ENCODE peak calls at places on chromosome 5, in five cellular contexts. G is psoas muscle; X is H9; T is CD8-positive, alpha-beta T cell; N is AG04450. H is an unnamed sample.

GRCh38 chr5:24472518-24472917 is 172.3 kb downstream of the CDH10 start:
- DNase-seq in G (no peak), X (no peak), T (no peak), N (no peak), H (no peak)

GRCh38 chr5:3356016-3356415 is 239.6 kb upstream of the IRX1 start:
- DNase-seq in G (no peak), X (no peak), T (no peak), N (no peak), H (no peak)

GRCh38 chr5:51271261-51271660 is 112.0 kb upstream of the ISL1 start:
- DNase-seq in G (no peak), X (no peak), T (no peak), N (no peak), H (no peak)

GRCh38 chr5:145689235-145689634 is 145.9 kb downstream of the PRELID2 start:
- DNase-seq in G (no peak), X (no peak), T (no peak), N (no peak), H (no peak)

GRCh38 chr5:97004423-97005060 is 68.7 kb downstream of the LNPEP start:
- DNase-seq in G (no peak), X (no peak), T (no peak), N (no peak), H (no peak)

GRCh38 chr5:111730659-111731382 is 26.2 kb downstream of the NREP start:
- DNase-seq in G (no peak), X (no peak), T (no peak), N (no peak), H (peak)

GRCh38 chr5:16916262-16916878 is 19.7 kb downstream of the MYO10 start:
- DNase-seq in G (no peak), X (no peak), T (no peak), N (peak), H (no peak)

GRCh38 chr5:318341-318897 is 3.1 kb upstream of the AHRR start:
- DNase-seq in G (no peak), X (no peak), T (no peak), N (no peak), H (no peak)

GRCh38 chr5:148791334-148791667 is 35.1 kb upstream of the ADRB2 start:
- DNase-seq in G (no peak), X (no peak), T (no peak), N (no peak), H (no peak)

GRCh38 chr5:91074615-91075014 is 308.5 kb downstream of the ARRDC3 start:
- DNase-seq in G (no peak), X (no peak), T (no peak), N (peak), H (no peak)

GRCh38 chr5:133818031-133818431 is 150.4 kb downstream of the C5orf15 start:
- DNase-seq in G (peak), X (no peak), T (no peak), N (no peak), H (peak)
- H3K27ac ChIP-seq in G (peak), X (no peak), T (no peak), N (no peak), H (no peak)

GRCh38 chr5:141715340-141715905 is 33.4 kb upstream of the ARAP3 start:
- DNase-seq in G (no peak), X (no peak), T (no peak), N (no peak), H (no peak)
- H3K27ac ChIP-seq in G (no peak), X (no peak), T (no peak), N (no peak), H (no peak)

DNA sequence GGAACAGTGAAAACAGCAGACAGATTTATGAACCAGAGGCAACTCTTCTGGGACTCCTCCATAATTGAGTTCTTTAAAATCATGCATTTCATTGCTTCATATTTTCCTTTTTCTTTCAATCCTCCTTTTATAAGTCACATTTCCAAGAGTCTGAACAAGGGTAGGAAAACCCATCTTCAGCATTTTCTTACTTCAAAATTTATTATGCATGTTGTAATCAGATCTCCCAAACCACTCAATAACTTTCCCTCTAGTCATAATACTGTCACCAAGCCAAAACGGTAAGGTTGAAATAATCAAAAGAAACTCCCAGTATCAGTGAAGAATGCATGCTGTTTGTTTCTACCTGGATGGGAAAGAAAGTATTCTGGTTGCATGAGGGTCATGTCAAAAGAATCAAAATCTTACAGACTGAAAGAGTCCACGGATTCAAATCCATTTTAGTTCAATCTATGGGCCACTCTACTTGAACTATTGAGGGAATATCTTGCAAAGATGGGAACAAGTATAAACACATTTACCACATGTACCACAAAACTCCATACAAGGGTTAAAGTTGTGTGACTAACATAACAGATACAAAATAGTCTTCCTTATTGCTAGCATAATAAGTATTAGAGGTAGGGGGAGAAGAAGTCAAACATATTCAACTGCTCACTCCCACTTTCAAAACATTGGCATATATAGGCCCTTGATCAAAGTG is 797.3 kb downstream of the MAT2B start:
- DNase-seq in G (no peak), X (no peak), T (no peak), N (no peak), H (no peak)
- H3K27ac ChIP-seq in G (no peak), X (no peak), T (no peak), N (no peak), H (no peak)

GRCh38 chr5:168304349-168304748 is 12.9 kb downstream of the WWC1 start:
- DNase-seq in G (no peak), X (no peak), T (no peak), N (no peak), H (no peak)

GRCh38 chr5:168301593-168302388 is 10.3 kb downstream of the WWC1 start:
- DNase-seq in G (no peak), X (no peak), T (no peak), N (no peak), H (peak)

GRCh38 chr5:168302785-168303184 is 11.3 kb downstream of the WWC1 start:
- DNase-seq in G (no peak), X (no peak), T (no peak), N (no peak), H (no peak)

GRCh38 chr5:168305281-168305680 is 13.8 kb downstream of the WWC1 start:
- DNase-seq in G (no peak), X (no peak), T (no peak), N (no peak), H (no peak)

GRCh38 chr5:168303398-168304020 is 12.1 kb downstream of the WWC1 start:
- DNase-seq in G (no peak), X (no peak), T (no peak), N (no peak), H (no peak)
- H3K27ac ChIP-seq in G (no peak), X (no peak), T (no peak), N (no peak), H (peak)

DNA sequence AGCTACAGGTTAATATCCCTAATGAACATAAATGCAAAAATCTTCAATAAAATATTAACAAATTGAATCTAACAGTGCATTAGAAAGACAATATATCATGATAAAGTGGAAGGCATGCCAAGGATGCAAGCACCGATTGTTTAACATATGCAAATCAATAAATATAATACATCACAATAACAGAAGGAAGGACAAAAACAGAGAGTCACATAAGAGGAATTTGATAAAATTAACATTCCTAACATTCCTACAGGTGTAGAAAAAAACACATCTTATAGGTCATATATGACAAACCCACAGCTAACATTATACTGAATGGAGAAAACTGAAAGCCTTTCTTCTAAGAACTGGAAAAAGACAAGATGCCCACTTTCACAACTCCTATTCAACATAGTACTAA is 297.0 kb downstream of the CDH18 start:
- DNase-seq in G (no peak), X (no peak), T (no peak), N (no peak), H (no peak)
- H3K27ac ChIP-seq in G (no peak), X (peak), T (no peak), N (no peak), H (no peak)

DNA sequence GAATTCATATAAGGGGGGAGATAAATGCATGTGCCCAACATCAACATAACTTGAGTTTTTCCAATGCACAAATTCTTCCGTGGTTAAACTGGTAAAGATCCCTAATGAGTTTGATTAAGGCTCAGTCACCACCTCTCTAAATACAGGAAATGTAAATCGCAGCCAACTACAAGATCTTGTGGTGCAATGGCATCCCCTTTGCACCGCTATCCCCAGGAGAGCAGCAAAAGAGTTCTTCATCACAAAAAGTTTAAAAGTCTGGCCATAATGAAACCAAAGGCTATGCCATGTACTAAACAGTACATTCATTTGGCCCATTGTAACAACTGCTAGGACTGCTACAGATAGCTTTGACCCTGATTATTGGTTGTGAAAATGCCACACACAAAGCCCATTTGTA is 44.6 kb downstream of the ZNF608 start:
- DNase-seq in G (no peak), X (no peak), T (no peak), N (no peak), H (no peak)
- H3K27ac ChIP-seq in G (no peak), X (no peak), T (no peak), N (no peak), H (no peak)